ENCODE peak calls at places on chromosomes 11 and 22, in seven cellular contexts. T is nephron progenitor cell, R is kidney glomerular epithelial cell, I is neuronal stem cell, B is NCI-H460, D is NCI-H2081, Z is upper lobe of left lung. K is an unnamed sample.

GRCh38 chr11:106457727-106458126 is 380.3 kb downstream of the AASDHPPT start:
- DNase-seq in T (no peak), R (peak), I (no peak), B (no peak), D (no peak), Z (no peak), K (peak)

GRCh38 chr11:43419460-43419859 is 60.7 kb downstream of the TTC17 start:
- DNase-seq in T (peak), R (peak), I (no peak), B (peak), D (peak), Z (no peak), K (peak)

GRCh38 chr22:46058591-46059519 is 81.9 kb upstream of the WNT7B start:
- DNase-seq in T (no peak), R (no peak), I (no peak), B (no peak), D (no peak), Z (no peak), K (no peak)

GRCh38 chr11:19220903-19221682 is 19.3 kb upstream of the CSRP3 start:
- DNase-seq in T (no peak), R (no peak), I (no peak), B (no peak), D (no peak), Z (no peak), K (no peak)

GRCh38 chr11:60125962-60126585 is 37.6 kb downstream of the MS4A2 start:
- DNase-seq in T (no peak), R (no peak), I (no peak), B (no peak), D (no peak), Z (no peak), K (no peak)

GRCh38 chr22:20881231-20881630 is 22.4 kb downstream of the SNAP29 start:
- DNase-seq in T (no peak), R (no peak), I (no peak), B (no peak), D (no peak), Z (no peak), K (no peak)

GRCh38 chr11:64745523-64746328 is 1.8 kb upstream of the RASGRP2 start:
- DNase-seq in T (peak), R (no peak), I (peak), B (no peak), D (no peak), Z (peak), K (peak)

GRCh38 chr11:118435893-118436624 is at the start of gene KMT2A:
- DNase-seq in T (peak), R (peak), I (peak), B (peak), D (peak), Z (peak), K (peak)

GRCh38 chr11:89922195-89922660 is at the start of gene TRIM49D1:
- DNase-seq in T (no peak), R (no peak), I (no peak), B (no peak), D (no peak), Z (no peak), K (no peak)

GRCh38 chr22:37126383-37126782 is 16.9 kb upstream of the TMPRSS6 start:
- DNase-seq in T (no peak), R (no peak), I (no peak), B (no peak), D (no peak), Z (no peak), K (no peak)

GRCh38 chr11:94128171-94128745 is 383 bp upstream of the PANX1 start:
- DNase-seq in T (peak), R (peak), I (no peak), B (peak), D (peak), Z (no peak), K (no peak)

GRCh38 chr11:34274712-34275398 is 83.0 kb downstream of the ABTB2 start:
- DNase-seq in T (no peak), R (peak), I (no peak), B (no peak), D (no peak), Z (no peak), K (peak)

GRCh38 chr11:120719348-120719747 is 207.8 kb downstream of the GRIK4 start:
- DNase-seq in T (no peak), R (peak), I (no peak), B (no peak), D (no peak), Z (no peak), K (no peak)

GRCh38 chr11:33533668-33534067 is 167.0 kb downstream of the C11orf91 start:
- DNase-seq in T (no peak), R (no peak), I (no peak), B (no peak), D (no peak), Z (no peak), K (no peak)

GRCh38 chr11:48384670-48385069 is 18.4 kb upstream of the OR4C5 start:
- DNase-seq in T (no peak), R (no peak), I (no peak), B (no peak), D (no peak), Z (no peak), K (no peak)

GRCh38 chr22:36073476-36073875 is 44.9 kb upstream of the RBFOX2 start:
- DNase-seq in T (no peak), R (no peak), I (no peak), B (no peak), D (no peak), Z (no peak), K (no peak)

GRCh38 chr11:64229090-64229958 is 1.0 kb upstream of the DNAJC4 start:
- DNase-seq in T (no peak), R (no peak), I (no peak), B (no peak), D (no peak), Z (peak), K (no peak)

GRCh38 chr22:44202261-44202789 is 21.6 kb downstream of the PARVG start:
- DNase-seq in T (no peak), R (peak), I (no peak), B (no peak), D (no peak), Z (no peak), K (no peak)

GRCh38 chr22:42364641-42365336 is 67.4 kb downstream of the NFAM1 start:
- DNase-seq in T (peak), R (no peak), I (no peak), B (no peak), D (no peak), Z (no peak), K (no peak)

GRCh38 chr22:20088263-20088648 is 8.2 kb downstream of the DGCR8 start:
- DNase-seq in T (no peak), R (no peak), I (no peak), B (no peak), D (no peak), Z (no peak), K (no peak)

GRCh38 chr11:122755941-122756340 is 82.4 kb upstream of the CRTAM start:
- DNase-seq in T (no peak), R (no peak), I (no peak), B (no peak), D (no peak), Z (no peak), K (no peak)

GRCh38 chr22:29700206-29700948 is 19.4 kb upstream of the CABP7 start:
- DNase-seq in T (no peak), R (no peak), I (no peak), B (no peak), D (peak), Z (no peak), K (no peak)

GRCh38 chr11:119478711-119479285 is 55.8 kb upstream of the THY1 start:
- DNase-seq in T (no peak), R (no peak), I (no peak), B (no peak), D (no peak), Z (no peak), K (no peak)

GRCh38 chr11:62149986-62150886 is 26.4 kb downstream of the INCENP start:
- DNase-seq in T (no peak), R (no peak), I (no peak), B (no peak), D (no peak), Z (no peak), K (no peak)

GRCh38 chr11:130631119-130631518 is 182.7 kb downstream of the ADAMTS15 start:
- DNase-seq in T (no peak), R (peak), I (no peak), B (no peak), D (no peak), Z (no peak), K (peak)

GRCh38 chr11:69319255-69320106 is 25.5 kb downstream of the MYEOV start:
- DNase-seq in T (no peak), R (no peak), I (no peak), B (no peak), D (no peak), Z (no peak), K (no peak)

GRCh38 chr11:76656087-76656531 is 14.4 kb downstream of the LRRC32 start:
- DNase-seq in T (no peak), R (no peak), I (no peak), B (no peak), D (no peak), Z (no peak), K (no peak)

GRCh38 chr11:2647953-2648352 is 51.8 kb downstream of the KCNQ1OT1 start:
- DNase-seq in T (no peak), R (no peak), I (no peak), B (no peak), D (no peak), Z (no peak), K (no peak)

GRCh38 chr11:22337571-22338464 is at the start of gene SLC17A6:
- DNase-seq in T (peak), R (peak), I (peak), B (peak), D (no peak), Z (no peak), K (no peak)

GRCh38 chr22:20777420-20778177 is 3.7 kb downstream of the SERPIND1 start:
- DNase-seq in T (no peak), R (peak), I (no peak), B (peak), D (peak), Z (no peak), K (peak)

GRCh38 chr11:1570001-1570453 is 2.0 kb downstream of the DUSP8 start:
- DNase-seq in T (no peak), R (no peak), I (no peak), B (no peak), D (no peak), Z (peak), K (no peak)

GRCh38 chr22:46102752-46103151 is 47.6 kb upstream of the PPARA start:
- DNase-seq in T (no peak), R (no peak), I (no peak), B (no peak), D (peak), Z (no peak), K (no peak)

GRCh38 chr22:42273855-42274451 is 3.5 kb upstream of the TCF20 start:
- DNase-seq in T (peak), R (no peak), I (no peak), B (no peak), D (no peak), Z (no peak), K (no peak)

GRCh38 chr11:60840711-60841430 is 1.0 kb upstream of the CCDC86 start:
- DNase-seq in T (no peak), R (no peak), I (no peak), B (no peak), D (no peak), Z (no peak), K (no peak)

K was measured in A549.